ENCODE peak calls at places on chromosome 17, in five cellular contexts. Z, R, N, I and L are unnamed samples.

GRCh38 chr17:21283482-21284318 is 811 bp upstream of the MAP2K3 start:
- DNase-seq in I (no peak), R (no peak), Z (no peak), N (no peak), L (no peak)

GRCh38 chr17:2691069-2691871 is 20.3 kb downstream of the CLUH start:
- DNase-seq in Z (no peak), R (no peak), N (no peak), I (no peak), L (no peak)

GRCh38 chr17:63635787-63636186 is 13.6 kb downstream of the MAP3K3 start:
- DNase-seq in N (no peak), I (no peak), R (no peak), Z (no peak), L (no peak)

GRCh38 chr17:2940352-2940751 is 123.1 kb downstream of the OR1D5 start:
- DNase-seq in R (no peak), N (no peak), I (no peak), Z (no peak), L (no peak)

GRCh38 chr17:78304549-78305037 is 55.3 kb downstream of the SOCS3 start:
- DNase-seq in R (no peak), Z (no peak), I (no peak), N (no peak), L (no peak)

GRCh38 chr17:18093616-18094408 is 6.1 kb downstream of the DRG2 start:
- DNase-seq in I (peak), N (peak), Z (no peak), R (no peak), L (no peak)

GRCh38 chr17:28938552-28938951 is 12.8 kb downstream of the PHF12 start:
- DNase-seq in N (no peak), R (no peak), I (no peak), Z (no peak), L (no peak)

GRCh38 chr17:77479817-77480508 is 339.2 kb downstream of the SEC14L1 start:
- DNase-seq in Z (no peak), R (no peak), I (no peak), N (no peak), L (no peak)

GRCh38 chr17:77527394-77527793 is 386.6 kb downstream of the SEC14L1 start:
- DNase-seq in I (no peak), N (peak), R (no peak), Z (no peak), L (no peak)

GRCh38 chr17:35799942-35800341 is 4.5 kb upstream of the MMP28 start:
- DNase-seq in R (peak), I (no peak), N (peak), Z (peak), L (no peak)

GRCh38 chr17:2688351-2689342 is 22.9 kb downstream of the CLUH start:
- DNase-seq in I (no peak), Z (peak), R (peak), N (peak), L (peak)

GRCh38 chr17:29807520-29808361 is 122.3 kb downstream of the SSH2 start:
- DNase-seq in Z (peak), R (peak), I (peak), N (peak), L (peak)

GRCh38 chr17:42518046-42518754 is 17.8 kb upstream of the NAGLU start:
- DNase-seq in Z (peak), N (no peak), I (no peak), R (peak), L (no peak)

GRCh38 chr17:50426814-50427787 is 1.1 kb downstream of the ACSF2 start:
- DNase-seq in R (no peak), Z (no peak), I (no peak), N (no peak), L (peak)

GRCh38 chr17:72970246-72970645 is 122.2 kb downstream of the SLC39A11 start:
- DNase-seq in Z (no peak), R (no peak), I (no peak), N (no peak), L (no peak)

GRCh38 chr17:27526603-27527002 is 70.4 kb downstream of the KSR1 start:
- DNase-seq in I (no peak), Z (peak), R (peak), N (no peak), L (peak)

GRCh38 chr17:42273474-42274272 is 2.5 kb downstream of the STAT5B start:
- DNase-seq in N (no peak), R (no peak), I (no peak), Z (no peak), L (no peak)

GRCh38 chr17:75345514-75346167 is 56.4 kb upstream of the SLC25A19 start:
- DNase-seq in I (no peak), N (no peak), R (no peak), Z (no peak), L (peak)

GRCh38 chr17:19453296-19453695 is 42.3 kb downstream of the RNF112 start:
- DNase-seq in R (no peak), Z (no peak), N (no peak), I (no peak), L (no peak)

GRCh38 chr17:38898291-38898679 is 27.1 kb upstream of the LASP1NB start:
- DNase-seq in I (no peak), R (no peak), N (no peak), Z (no peak), L (peak)

GRCh38 chr17:6755281-6755680 is 565 bp upstream of the XAF1 start:
- DNase-seq in I (no peak), N (no peak), Z (no peak), R (no peak), L (no peak)

GRCh38 chr17:10198509-10199249 is at the start of gene GAS7:
- DNase-seq in Z (no peak), R (peak), I (no peak), N (no peak), L (peak)

GRCh38 chr17:14325618-14326167 is 24.8 kb downstream of the HS3ST3B1 start:
- DNase-seq in R (no peak), Z (no peak), I (peak), N (no peak), L (no peak)

GRCh38 chr17:43848601-43849000 is 1.6 kb downstream of the CD300LG start:
- DNase-seq in I (no peak), N (no peak), Z (no peak), R (no peak), L (no peak)

GRCh38 chr17:17874478-17874877 is 37.7 kb upstream of the SREBF1 start:
- DNase-seq in I (no peak), N (no peak), R (no peak), Z (no peak), L (no peak)

GRCh38 chr17:74089869-74090464 is 113.5 kb upstream of the RPL38 start:
- DNase-seq in N (peak), I (peak), R (peak), Z (peak), L (peak)

GRCh38 chr17:19579867-19580565 is 46.4 kb downstream of the SLC47A1 start:
- DNase-seq in R (peak), I (no peak), N (no peak), Z (no peak), L (no peak)

GRCh38 chr17:66750756-66751543 is 84.0 kb upstream of the CACNG5 start:
- DNase-seq in R (no peak), N (no peak), I (no peak), Z (no peak), L (no peak)

GRCh38 chr17:2610195-2610594 is 16.7 kb downstream of the PAFAH1B1 start:
- DNase-seq in N (no peak), R (no peak), I (no peak), Z (no peak), L (no peak)

GRCh38 chr17:11330871-11331270 is 89.9 kb downstream of the SHISA6 start:
- DNase-seq in Z (no peak), I (no peak), N (no peak), R (no peak), L (peak)

GRCh38 chr17:45129426-45129939 is 2.8 kb downstream of the PLCD3 start:
- DNase-seq in R (no peak), I (no peak), Z (no peak), N (no peak), L (no peak)

GRCh38 chr17:80092959-80093358 is 8.4 kb upstream of the GAA start:
- DNase-seq in I (no peak), Z (no peak), N (no peak), R (no peak), L (no peak)

GRCh38 chr17:229130-229944 is 47.9 kb upstream of the DOC2B start:
- DNase-seq in I (no peak), R (no peak), N (no peak), Z (no peak), L (no peak)

GRCh38 chr17:12395733-12396354 is 269.8 kb upstream of the MYOCD start:
- DNase-seq in R (no peak), N (no peak), Z (peak), I (peak), L (peak)

GRCh38 chr17:58308173-58308984 is 20.2 kb downstream of the TSPOAP1 start:
- DNase-seq in N (no peak), I (peak), R (no peak), Z (no peak), L (peak)

GRCh38 chr17:73877962-73878361 is 233.7 kb upstream of the SDK2 start:
- DNase-seq in N (no peak), R (no peak), I (no peak), Z (no peak), L (no peak)

GRCh38 chr17:50558955-50559614 is 1.4 kb upstream of the CACNA1G start:
- DNase-seq in I (no peak), Z (no peak), N (no peak), R (peak), L (peak)

GRCh38 chr17:2949469-2950044 is 113.8 kb downstream of the OR1D5 start:
- DNase-seq in Z (peak), I (no peak), R (peak), N (no peak), L (no peak)